ENCODE peak calls at places on chromosomes 11 and 22, in eight cellular contexts. W, E, Y, I, K, H, C and J are unnamed samples.

GRCh38 chr11:130653838-130654601 is 205.6 kb downstream of the ADAMTS15 start:
- DNase-seq in C (peak), K (no peak), W (no peak), H (peak), I (peak), E (no peak), Y (no peak), J (no peak)

GRCh38 chr11:123815116-123815515 is 9.0 kb upstream of the OR6M1 start:
- DNase-seq in E (no peak), K (no peak), Y (no peak), W (no peak), I (no peak), H (no peak), C (no peak), J (no peak)

GRCh38 chr22:26635117-26635516 is 13.4 kb downstream of the CRYBA4 start:
- DNase-seq in H (no peak), I (no peak), K (no peak), Y (no peak), W (no peak), E (no peak), C (no peak), J (no peak)

GRCh38 chr22:25085930-25086901 is 113.4 kb upstream of the CRYBB3 start:
- DNase-seq in K (no peak), E (no peak), W (peak), C (peak), I (no peak), H (peak), Y (no peak), J (no peak)

GRCh38 chr11:11157201-11157600 is 195.8 kb downstream of the CSNK2A3 start:
- DNase-seq in Y (peak), E (peak), C (peak), I (peak), W (peak), H (no peak), K (peak), J (peak)

GRCh38 chr22:47626428-47627390 is 864.3 kb downstream of the TBC1D22A start:
- DNase-seq in H (no peak), E (no peak), W (peak), I (no peak), K (no peak), Y (no peak), C (no peak), J (no peak)

GRCh38 chr22:50609599-50609998 is 9.0 kb downstream of the MAPK8IP2 start:
- DNase-seq in H (no peak), I (no peak), K (no peak), W (no peak), C (no peak), E (no peak), Y (no peak), J (no peak)

GRCh38 chr22:28019360-28019759 is 100.3 kb upstream of the PITPNB start:
- DNase-seq in Y (no peak), K (no peak), I (no peak), H (peak), W (peak), C (peak), E (no peak), J (peak)

GRCh38 chr11:82895437-82896091 is 4.7 kb downstream of the PRCP start:
- DNase-seq in H (no peak), Y (no peak), C (no peak), E (no peak), K (no peak), I (no peak), W (no peak), J (no peak)

GRCh38 chr11:118238947-118239346 is 13.2 kb downstream of the MPZL3 start:
- DNase-seq in H (no peak), C (no peak), W (no peak), E (no peak), Y (no peak), I (no peak), K (no peak), J (no peak)

GRCh38 chr11:93736129-93736528 is 5.2 kb downstream of the TAF1D start:
- DNase-seq in H (no peak), I (peak), E (no peak), K (no peak), W (no peak), C (no peak), Y (no peak), J (no peak)

GRCh38 chr11:79081441-79082124 is 359.2 kb downstream of the TENM4 start:
- DNase-seq in K (peak), Y (no peak), C (no peak), E (peak), W (no peak), I (no peak), H (no peak), J (peak)

GRCh38 chr11:47186937-47187681 is 875 bp upstream of the PACSIN3 start:
- DNase-seq in E (peak), Y (peak), W (peak), K (peak), C (peak), I (peak), H (peak), J (no peak)

GRCh38 chr11:83221694-83222093 is 28.2 kb downstream of the ANKRD42 start:
- DNase-seq in H (no peak), I (no peak), Y (no peak), C (no peak), W (no peak), K (no peak), E (no peak), J (no peak)

GRCh38 chr11:78397398-78397797 is 20.2 kb downstream of the GAB2 start:
- DNase-seq in H (no peak), W (peak), E (no peak), K (no peak), Y (no peak), I (no peak), C (no peak), J (no peak)

GRCh38 chr11:15897211-15897960 is 459.0 kb downstream of the SOX6 start:
- DNase-seq in K (no peak), E (peak), I (peak), H (no peak), Y (no peak), C (no peak), W (no peak), J (peak)

GRCh38 chr11:3087821-3088800 is 30.9 kb upstream of the CARS1 start:
- DNase-seq in K (no peak), W (no peak), C (no peak), E (no peak), I (no peak), Y (no peak), H (no peak), J (peak)

GRCh38 chr11:5550440-5551095 is 2.2 kb upstream of the OR52H1 start:
- DNase-seq in W (no peak), C (no peak), K (no peak), E (peak), Y (no peak), I (peak), H (no peak), J (peak)

GRCh38 chr11:71183878-71184277 is 68.5 kb downstream of the SHANK2 start:
- DNase-seq in W (no peak), E (no peak), Y (no peak), K (no peak), I (no peak), H (peak), C (no peak), J (no peak)

GRCh38 chr11:94583885-94584500 is 16.8 kb downstream of the PIWIL4 start:
- DNase-seq in Y (no peak), C (no peak), I (no peak), W (no peak), E (no peak), K (no peak), H (no peak), J (no peak)

GRCh38 chr11:20002312-20003216 is 157.7 kb downstream of the DBX1 start:
- DNase-seq in H (no peak), Y (no peak), C (peak), I (no peak), W (no peak), K (no peak), E (no peak), J (no peak)

GRCh38 chr11:2781413-2782274 is 81.8 kb upstream of the KCNQ1OT1 start:
- DNase-seq in I (peak), K (no peak), Y (peak), W (no peak), H (peak), C (peak), E (no peak), J (no peak)

GRCh38 chr11:783581-784015 is 6.3 kb downstream of the CEND1 start:
- DNase-seq in W (no peak), I (peak), C (peak), H (peak), Y (peak), K (peak), E (peak), J (peak)

GRCh38 chr22:27947461-27947860 is 28.4 kb upstream of the PITPNB start:
- DNase-seq in H (no peak), Y (no peak), C (no peak), K (no peak), W (no peak), E (no peak), I (no peak), J (no peak)

GRCh38 chr11:120061036-120061760 is 76.7 kb downstream of the TRIM29 start:
- DNase-seq in Y (no peak), I (no peak), W (no peak), K (peak), H (no peak), C (no peak), E (peak), J (peak)

GRCh38 chr11:102564110-102564509 is 33.6 kb upstream of the MMP7 start:
- DNase-seq in W (peak), Y (no peak), H (no peak), K (no peak), I (peak), E (no peak), C (no peak), J (peak)

GRCh38 chr11:59429924-59430516 is 3.8 kb upstream of the OR5A2 start:
- DNase-seq in W (peak), I (peak), E (peak), Y (peak), K (peak), C (peak), H (no peak), J (peak)

GRCh38 chr22:44583854-44584253 is 85.8 kb upstream of the RTL6 start:
- DNase-seq in H (peak), W (no peak), K (no peak), E (no peak), I (no peak), C (peak), Y (no peak), J (no peak)

GRCh38 chr11:12066056-12066798 is 44.2 kb upstream of the MICAL2 start:
- DNase-seq in E (peak), W (no peak), H (no peak), Y (no peak), C (no peak), K (no peak), I (peak), J (peak)

GRCh38 chr22:22609271-22609670 is 35.1 kb upstream of the GGTLC2 start:
- DNase-seq in C (no peak), E (no peak), K (no peak), I (peak), Y (no peak), W (no peak), H (no peak), J (no peak)

GRCh38 chr22:42970029-42970428 is 44.9 kb downstream of the PACSIN2 start:
- DNase-seq in H (no peak), I (no peak), Y (no peak), K (no peak), W (no peak), E (no peak), C (peak), J (no peak)

DNA sequence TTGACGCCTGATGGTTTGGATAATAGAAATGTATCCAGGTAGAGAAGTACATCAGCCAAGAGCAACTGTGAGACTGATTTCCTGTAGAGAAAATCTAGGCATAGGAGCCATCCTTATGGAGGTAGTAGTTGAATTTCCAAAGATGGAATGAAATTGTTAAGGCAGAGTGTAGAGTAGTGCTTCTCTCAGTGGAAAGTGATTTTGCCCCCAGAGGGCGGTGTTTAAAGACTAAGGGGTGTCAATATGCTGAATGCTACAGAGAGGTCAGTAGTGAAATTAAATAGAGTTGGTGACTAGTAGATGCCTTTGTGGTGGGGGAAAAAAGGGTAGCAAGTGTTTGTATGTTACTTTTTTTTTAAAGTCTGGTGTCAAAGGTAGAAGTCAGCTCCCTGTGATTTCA is 54.5 kb downstream of the TRIM44 start:
- DNase-seq in Y (no peak), E (no peak), I (no peak), K (peak), H (no peak), W (no peak), C (peak), J (no peak)
- TF ChIP-seq CTCF in Y (no peak), E (peak), I (no peak), K (peak), H (no peak), W (peak), C (peak), J (peak)

GRCh38 chr11:107438148-107438547 is 19.5 kb downstream of the CWF19L2 start:
- DNase-seq in C (no peak), Y (no peak), H (no peak), W (no peak), I (no peak), K (no peak), E (no peak), J (no peak)
- TF ChIP-seq CTCF in C (no peak), Y (no peak), H (no peak), W (no peak), I (no peak), K (no peak), E (no peak), J (peak)

DNA sequence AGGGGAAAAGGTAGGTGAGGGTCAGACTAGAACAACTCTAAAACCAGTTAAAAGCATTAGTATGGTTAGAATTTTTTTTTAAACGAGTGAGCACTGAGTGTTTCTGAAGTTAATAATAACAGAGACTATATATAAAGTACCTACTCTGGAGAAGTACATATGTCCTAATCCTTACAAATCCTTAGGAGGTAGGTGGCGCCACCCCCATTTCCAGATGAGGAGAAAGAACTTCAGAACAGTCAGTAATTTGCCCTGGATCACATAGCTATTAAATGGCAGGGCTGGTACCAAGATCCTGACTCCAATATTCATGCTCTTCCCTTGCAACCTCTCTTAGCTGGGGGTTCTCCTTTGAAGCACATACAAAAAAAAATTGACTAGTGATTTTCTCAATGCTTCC is 80.5 kb downstream of the CLPB start:
- DNase-seq in E (no peak), C (peak), H (no peak), K (no peak), Y (no peak), W (no peak), I (peak), J (no peak)
- TF ChIP-seq CTCF in E (peak), C (no peak), H (no peak), K (peak), Y (peak), W (peak), I (peak), J (peak)

GRCh38 chr11:126628790-126629621 is 273.5 kb downstream of the ST3GAL4 start:
- DNase-seq in C (no peak), I (no peak), Y (no peak), W (no peak), H (no peak), E (no peak), K (no peak), J (peak)
- TF ChIP-seq CTCF in C (no peak), I (no peak), Y (no peak), W (no peak), H (no peak), E (no peak), K (no peak), J (peak)

GRCh38 chr11:125062931-125063428 is at the start of gene SLC37A2:
- DNase-seq in E (peak), H (peak), I (peak), K (peak), C (peak), Y (peak), W (peak), J (peak)
- TF ChIP-seq CTCF in E (no peak), H (no peak), I (no peak), K (peak), C (peak), Y (peak), W (peak), J (peak)

GRCh38 chr11:8091671-8092070 is 10.7 kb downstream of the TUB start:
- DNase-seq in E (no peak), C (no peak), Y (no peak), I (no peak), K (no peak), W (no peak), H (peak), J (no peak)

GRCh38 chr11:8094656-8095055 is 13.6 kb downstream of the TUB start:
- DNase-seq in I (no peak), Y (no peak), H (peak), E (no peak), K (no peak), W (no peak), C (no peak), J (no peak)

GRCh38 chr11:8090756-8091155 is 9.7 kb downstream of the TUB start:
- DNase-seq in I (peak), H (peak), Y (peak), W (peak), C (peak), K (peak), E (peak), J (no peak)

GRCh38 chr11:8093931-8094575 is 13.0 kb downstream of the TUB start:
- DNase-seq in Y (no peak), K (no peak), E (no peak), C (no peak), I (no peak), H (no peak), W (no peak), J (no peak)

DNA sequence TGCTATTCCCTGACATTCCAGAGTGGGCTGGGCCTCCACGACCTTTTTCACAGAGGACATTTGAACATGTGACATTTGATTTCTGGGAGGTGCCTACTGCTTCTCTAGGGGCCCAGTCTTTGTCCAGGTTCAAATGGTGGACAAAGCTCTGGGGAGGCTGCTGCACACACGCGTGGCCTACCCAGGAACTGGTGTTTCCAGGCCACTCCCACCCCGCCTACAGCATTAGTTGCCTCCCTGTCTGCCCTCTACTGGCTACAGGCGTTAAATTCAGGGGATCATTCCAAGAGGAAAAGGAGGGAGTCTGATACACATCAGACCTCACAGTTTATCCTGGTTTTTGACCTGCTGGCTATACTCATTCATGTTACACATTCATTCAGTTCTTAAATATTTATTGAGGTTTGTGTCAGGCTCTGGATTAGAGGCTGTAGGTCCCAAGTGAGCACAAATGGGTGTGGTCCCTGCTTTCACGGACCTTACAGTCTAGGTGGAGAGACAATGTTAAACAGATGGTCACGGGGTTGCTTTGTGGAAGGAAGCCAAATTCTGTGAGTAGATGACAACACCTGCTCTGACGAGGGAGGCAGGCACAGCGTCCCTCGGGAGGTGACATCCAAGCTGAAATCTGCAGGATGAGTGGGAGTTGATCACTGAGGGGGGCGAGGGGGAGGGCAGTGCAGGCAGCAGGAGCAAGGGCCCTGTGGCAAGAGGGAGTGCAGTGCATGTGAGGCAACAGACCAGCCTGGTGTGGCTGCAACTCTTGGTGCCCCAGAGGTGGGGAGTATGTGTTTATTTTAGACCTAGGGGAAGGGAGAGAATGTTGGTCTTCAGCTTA is 11.8 kb downstream of the TUB start:
- DNase-seq in W (peak), H (peak), C (peak), K (peak), Y (peak), I (peak), E (peak), J (peak)
- TF ChIP-seq CTCF in W (peak), H (peak), C (peak), K (peak), Y (peak), I (peak), E (peak), J (peak)

DNA sequence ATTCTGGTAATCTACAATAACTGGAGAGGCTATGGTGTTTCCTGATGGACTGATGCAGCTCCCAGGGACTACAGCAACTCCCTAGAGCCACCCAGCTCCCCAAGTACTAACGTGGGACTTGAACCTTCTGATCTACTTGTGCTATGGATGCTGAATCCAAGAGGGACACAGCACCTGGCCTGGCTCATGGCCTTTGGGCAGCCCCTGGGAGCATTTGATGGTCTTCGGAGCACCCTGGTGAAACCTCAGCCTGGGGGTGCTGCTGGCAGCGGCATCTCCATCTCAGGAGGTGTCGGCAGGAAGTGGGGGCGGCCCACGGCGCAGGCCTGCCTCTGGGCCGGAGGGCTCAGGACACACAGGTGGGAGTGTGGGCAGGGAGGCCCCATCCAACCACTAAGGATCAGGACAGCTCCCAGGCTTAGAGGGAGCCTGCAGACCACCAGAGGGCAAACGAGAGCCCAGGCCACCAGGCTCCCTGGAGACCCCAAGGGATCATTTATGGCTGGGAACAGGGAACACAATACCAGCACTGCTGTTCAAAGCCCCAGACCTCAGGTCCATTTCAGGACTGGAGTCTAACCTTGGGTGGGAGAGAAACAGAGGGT is 8.7 kb downstream of the EHD1 start:
- DNase-seq in E (no peak), W (no peak), K (peak), H (no peak), Y (peak), I (no peak), C (no peak), J (no peak)
- TF ChIP-seq CTCF in E (peak), W (no peak), K (peak), H (peak), Y (peak), I (peak), C (no peak), J (peak)